ENCODE peak calls at places on chromosomes 5 and 9, in four cellular contexts. E is B cell; Z is activated CD8-positive, alpha-beta memory T cell treated with anti-CD3 and anti-CD28 coated beads, Interleukin-2, amount 50 U/mL, for 48 hours; F is left colon. J is an unnamed sample.

GRCh38 chr9:125995706-125996105 is 248.5 kb downstream of the PBX3 start:
- DNase-seq in Z (no peak), F (no peak), E (no peak), J (no peak)

GRCh38 chr5:76473676-76474075 is 70.6 kb downstream of the IQGAP2 start:
- DNase-seq in F (no peak), Z (no peak), E (peak; percentile 14), J (peak; percentile 14)

GRCh38 chr9:78218890-78219289 is 17.0 kb upstream of the CEP78 start:
- DNase-seq in F (no peak), E (no peak), Z (no peak), J (no peak)

GRCh38 chr5:152634596-152634995 is 229.5 kb upstream of the NMUR2 start:
- DNase-seq in E (no peak), Z (no peak), F (no peak), J (no peak)

GRCh38 chr9:86573886-86574285 is 219.7 kb upstream of the TUT7 start:
- DNase-seq in E (no peak), F (no peak), Z (no peak), J (no peak)

GRCh38 chr5:31854625-31855526 is 215.9 kb downstream of the PDZD2 start:
- DNase-seq in E (no peak), F (no peak), Z (peak; percentile 57), J (no peak)

GRCh38 chr5:33984671-33985124 is at the start of gene SLC45A2:
- DNase-seq in F (no peak), Z (no peak), E (no peak), J (no peak)

GRCh38 chr9:31700252-31701045 is 684.0 kb upstream of the ACO1 start:
- DNase-seq in F (no peak), Z (no peak), E (no peak), J (no peak)

GRCh38 chr5:127958421-127959011 is 125.0 kb upstream of the SLC12A2 start:
- DNase-seq in F (peak; percentile 56), E (no peak), Z (no peak), J (no peak)

GRCh38 chr9:137972988-137973470 is 95.4 kb downstream of the CACNA1B start:
- DNase-seq in E (no peak), Z (no peak), F (no peak), J (no peak)

GRCh38 chr5:172795401-172795977 is 24.5 kb upstream of the DUSP1 start:
- DNase-seq in F (peak; percentile 79), E (no peak), Z (no peak), J (no peak)

GRCh38 chr5:7592910-7593309 is 197.0 kb downstream of the ADCY2 start:
- DNase-seq in E (no peak), Z (no peak), F (no peak), J (no peak)

GRCh38 chr5:17218353-17219005 is 1.0 kb downstream of the BASP1 start:
- DNase-seq in F (peak; percentile 33), E (peak; percentile 52), Z (no peak), J (peak; percentile 23)

GRCh38 chr5:115810776-115811175 is 5.7 kb downstream of the CDO1 start:
- DNase-seq in Z (no peak), E (no peak), F (no peak), J (no peak)

GRCh38 chr9:94632736-94633135 is 6.6 kb downstream of the FBP1 start:
- DNase-seq in E (no peak), Z (no peak), F (no peak), J (no peak)

GRCh38 chr5:157516016-157516415 is 56.0 kb downstream of the NIPAL4 start:
- DNase-seq in Z (peak; percentile 63), E (no peak), F (no peak), J (no peak)

GRCh38 chr5:37005252-37005651 is 128.7 kb downstream of the NIPBL start:
- DNase-seq in E (no peak), Z (no peak), F (no peak), J (no peak)

GRCh38 chr9:133132174-133132573 is 11.1 kb upstream of the RALGDS start:
- DNase-seq in Z (no peak), E (no peak), F (no peak), J (no peak)

GRCh38 chr5:139038618-139039305 is 159.4 kb downstream of the SIL1 start:
- DNase-seq in E (no peak), Z (no peak), F (no peak), J (no peak)

GRCh38 chr5:100792781-100793180 is 110.3 kb downstream of the ST8SIA4 start:
- DNase-seq in E (no peak), Z (no peak), F (no peak), J (no peak)

GRCh38 chr9:93591706-93592388 is 15.5 kb downstream of the PHF2 start:
- DNase-seq in F (no peak), Z (peak; percentile 42), E (no peak), J (no peak)

GRCh38 chr5:115435065-115435775 is 109.4 kb downstream of the FEM1C start:
- DNase-seq in E (no peak), Z (no peak), F (no peak), J (no peak)

GRCh38 chr9:87592554-87593394 is 95.1 kb downstream of the DAPK1 start:
- DNase-seq in E (no peak), Z (no peak), F (no peak), J (no peak)

GRCh38 chr5:72166070-72166979 is 59.0 kb downstream of the MAP1B start:
- DNase-seq in F (no peak), E (no peak), Z (no peak), J (no peak)

J was measured in GM19239.